ENCODE peak calls at places on chromosomes 3 and 15, in ten cellular contexts. X, Q, M, C, U, N, P, K, B and F are unnamed samples.

GRCh38 chr3:49900491-49901153 is 3.1 kb downstream of the MST1R start:
- DNase-seq in X (no peak), Q (no peak), M (peak), C (no peak), U (peak), N (peak), P (no peak), K (peak), B (no peak), F (no peak)

GRCh38 chr3:71050521-71051258 is 532.8 kb downstream of the FOXP1 start:
- DNase-seq in X (no peak), Q (no peak), M (peak), C (no peak), U (no peak), N (peak), P (no peak), K (no peak), B (no peak), F (no peak)

GRCh38 chr3:161854232-161854771 is 357.7 kb downstream of the OTOL1 start:
- DNase-seq in X (peak), Q (peak), M (peak), C (peak), U (no peak), N (peak), P (peak), K (no peak), B (no peak), F (peak)

GRCh38 chr3:152444029-152444641 is 175.4 kb downstream of the MBNL1 start:
- DNase-seq in X (peak), Q (no peak), M (peak), C (peak), U (peak), N (no peak), P (peak), K (no peak), B (no peak), F (peak)

GRCh38 chr3:170044795-170045244 is 7.0 kb downstream of the GPR160 start:
- DNase-seq in X (no peak), Q (no peak), M (no peak), C (peak), U (no peak), N (no peak), P (peak), K (no peak), B (no peak), F (no peak)

GRCh38 chr15:63056843-63057242 is 14.3 kb downstream of the TPM1 start:
- DNase-seq in X (no peak), Q (no peak), M (peak), C (no peak), U (no peak), N (no peak), P (no peak), K (peak), B (peak), F (no peak)

GRCh38 chr15:82999905-83000671 is 11.4 kb downstream of the C15orf40 start:
- DNase-seq in X (peak), Q (no peak), M (peak), C (peak), U (peak), N (no peak), P (peak), K (no peak), B (no peak), F (peak)

GRCh38 chr3:156620260-156620659 is 54.1 kb upstream of the TIPARP start:
- DNase-seq in X (no peak), Q (no peak), M (no peak), C (no peak), U (no peak), N (no peak), P (no peak), K (no peak), B (no peak), F (no peak)

GRCh38 chr3:73037369-73037699 is 24.1 kb upstream of the EBLN2 start:
- DNase-seq in X (no peak), Q (no peak), M (peak), C (no peak), U (no peak), N (no peak), P (no peak), K (no peak), B (no peak), F (no peak)

GRCh38 chr15:72312605-72313447 is 7.1 kb downstream of the CELF6 start:
- DNase-seq in X (peak), Q (peak), M (peak), C (peak), U (peak), N (peak), P (peak), K (peak), B (no peak), F (peak)

GRCh38 chr15:31325432-31325975 is 1.1 kb upstream of the KLF13 start:
- DNase-seq in X (peak), Q (no peak), M (no peak), C (peak), U (no peak), N (peak), P (peak), K (peak), B (peak), F (no peak)

GRCh38 chr15:70597056-70597603 is 166.2 kb downstream of the UACA start:
- DNase-seq in X (no peak), Q (no peak), M (no peak), C (no peak), U (no peak), N (peak), P (no peak), K (no peak), B (no peak), F (no peak)

GRCh38 chr3:195854628-195855300 is 43.0 kb upstream of the MUC4 start:
- DNase-seq in X (no peak), Q (no peak), M (no peak), C (no peak), U (no peak), N (peak), P (no peak), K (no peak), B (no peak), F (no peak)

GRCh38 chr3:127836004-127836882 is 13.9 kb upstream of the MGLL start:
- DNase-seq in X (no peak), Q (no peak), M (no peak), C (peak), U (no peak), N (no peak), P (no peak), K (no peak), B (no peak), F (no peak)

GRCh38 chr15:88246666-88247446 is 9.7 kb downstream of the NTRK3 start:
- DNase-seq in X (peak), Q (no peak), M (peak), C (peak), U (peak), N (peak), P (peak), K (peak), B (peak), F (peak)

GRCh38 chr3:13616359-13616758 is 67.4 kb downstream of the FBLN2 start:
- DNase-seq in X (no peak), Q (no peak), M (no peak), C (no peak), U (no peak), N (no peak), P (no peak), K (no peak), B (no peak), F (no peak)

GRCh38 chr3:23161308-23161707 is 41.8 kb upstream of the UBE2E2 start:
- DNase-seq in X (no peak), Q (no peak), M (peak), C (no peak), U (no peak), N (no peak), P (no peak), K (no peak), B (no peak), F (no peak)

GRCh38 chr3:71875461-71875947 is 90.6 kb upstream of the PROK2 start:
- DNase-seq in X (peak), Q (peak), M (peak), C (peak), U (peak), N (peak), P (peak), K (peak), B (peak), F (peak)

GRCh38 chr15:81050806-81051205 is 50.1 kb downstream of the TLNRD1 start:
- DNase-seq in X (no peak), Q (no peak), M (no peak), C (no peak), U (no peak), N (no peak), P (no peak), K (no peak), B (no peak), F (no peak)

GRCh38 chr3:106860182-106860581 is 517.1 kb upstream of the CCDC54 start:
- DNase-seq in X (no peak), Q (no peak), M (no peak), C (no peak), U (no peak), N (no peak), P (no peak), K (no peak), B (no peak), F (no peak)

GRCh38 chr15:68658151-68658550 is 79.4 kb downstream of the CORO2B start:
- DNase-seq in X (no peak), Q (no peak), M (no peak), C (no peak), U (no peak), N (peak), P (no peak), K (peak), B (no peak), F (no peak)